ENCODE peak calls at places on chromosomes 1 and 21, in eight cellular contexts. D is epithelial cell of esophagus, N is fibroblast of lung, A is fibroblast of the aortic adventitia, Y is ovary, I is lower leg skin, W is colonic mucosa, Q is astrocyte of the cerebellum. L is an unnamed sample.

GRCh38 chr1:43344267-43344666 is 6.6 kb downstream of the MPL start:
- DNase-seq in D (no peak), N (no peak), A (no peak), Y (no peak), I (peak; percentile 20), W (no peak), Q (no peak), L (no peak)

GRCh38 chr1:94385354-94385947 is 32.7 kb upstream of the ABCD3 start:
- DNase-seq in D (no peak), N (no peak), A (no peak), Y (no peak), I (no peak), W (peak; percentile 37), Q (no peak), L (no peak)

GRCh38 chr1:155324717-155325595 is 4.3 kb downstream of the RUSC1 start:
- DNase-seq in D (peak; percentile 61), N (no peak), A (peak; percentile 24), Y (peak; percentile 57), I (peak; percentile 92), W (peak; percentile 80), Q (no peak), L (no peak)

GRCh38 chr21:35227774-35228173 is 178.7 kb upstream of the RUNX1 start:
- DNase-seq in D (no peak), N (no peak), A (no peak), Y (no peak), I (no peak), W (no peak), Q (no peak), L (no peak)

GRCh38 chr1:181239086-181239485 is 150.6 kb downstream of the IER5 start:
- DNase-seq in D (peak; percentile 22), N (no peak), A (no peak), Y (no peak), I (no peak), W (no peak), Q (no peak), L (no peak)

GRCh38 chr1:155064109-155064812 is 721 bp downstream of the EFNA4 start:
- DNase-seq in D (peak; percentile 36), N (no peak), A (peak; percentile 16), Y (no peak), I (no peak), W (peak; percentile 43), Q (no peak), L (no peak)

GRCh38 chr1:43304287-43304615 is 3.5 kb downstream of the TIE1 start:
- DNase-seq in D (no peak), N (no peak), A (no peak), Y (no peak), I (no peak), W (no peak), Q (no peak), L (no peak)

GRCh38 chr1:9341301-9341845 is 48.7 kb downstream of the SPSB1 start:
- DNase-seq in D (peak; percentile 25), N (no peak), A (no peak), Y (no peak), I (no peak), W (no peak), Q (no peak), L (no peak)

GRCh38 chr21:46057111-46057709 is 40.7 kb upstream of the COL6A2 start:
- DNase-seq in D (no peak), N (no peak), A (no peak), Y (peak; percentile 32), I (peak; percentile 85), W (no peak), Q (no peak), L (no peak)

GRCh38 chr1:212595787-212596714 is 12.5 kb upstream of the ATF3 start:
- DNase-seq in D (peak; percentile 98), N (peak; percentile 92), A (peak; percentile 86), Y (no peak), I (no peak), W (peak; percentile 48), Q (peak; percentile 93), L (peak; percentile 87)

GRCh38 chr1:206698011-206698410 is 13.3 kb downstream of the MAPKAPK2 start:
- DNase-seq in D (no peak), N (no peak), A (no peak), Y (no peak), I (no peak), W (no peak), Q (no peak), L (no peak)
- H3K4me3 ChIP-seq in D (no peak overlapping the region), N (no peak overlapping the region), A (no peak overlapping the region), Y (no peak overlapping the region), I (no peak overlapping the region), W (no peak overlapping the region), Q (no peak overlapping the region), L (no peak overlapping the region)

DNA sequence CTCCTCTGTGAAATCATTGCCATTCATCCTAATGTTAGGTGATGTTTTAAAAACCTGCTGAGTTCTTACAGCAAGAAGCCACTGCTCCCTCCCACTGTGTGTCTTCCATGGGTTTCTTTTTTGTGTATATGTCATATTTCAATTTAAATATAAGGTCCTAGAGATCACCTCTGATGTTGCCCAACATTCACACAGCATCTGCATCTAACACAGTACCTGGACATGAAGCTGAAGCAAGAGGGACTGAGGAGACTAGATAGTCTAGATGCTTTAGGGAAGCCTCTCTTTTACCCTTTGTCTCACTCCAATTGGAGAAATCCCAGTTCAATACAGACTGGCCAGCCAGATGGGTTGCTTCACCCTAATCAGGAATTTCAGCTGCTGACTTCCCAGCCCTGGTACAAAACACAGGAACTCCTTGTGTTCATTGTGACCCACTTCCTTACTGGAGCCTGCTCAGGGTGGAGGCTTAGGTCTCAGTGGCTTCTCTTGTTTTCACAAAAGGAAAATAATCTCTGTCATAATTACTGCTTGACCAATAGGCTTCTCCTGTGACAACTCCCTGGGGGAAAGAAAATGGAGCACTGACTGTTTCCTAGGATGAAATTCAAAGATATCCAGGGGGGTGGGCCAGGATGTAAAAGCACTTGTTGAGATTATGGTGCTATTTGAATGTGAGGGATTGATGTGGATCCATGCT is 17.3 kb downstream of the BTG2 start:
- DNase-seq in D (no peak), N (no peak), A (peak; percentile 67), Y (no peak), I (no peak), W (no peak), Q (no peak), L (no peak)
- H3K4me3 ChIP-seq in D (no peak overlapping the region), N (no peak overlapping the region), A (no peak overlapping the region), Y (no peak overlapping the region), I (no peak overlapping the region), W (no peak overlapping the region), Q (no peak overlapping the region), L (no peak overlapping the region)

GRCh38 chr1:177783052-177783451 is 186.8 kb downstream of the SEC16B start:
- DNase-seq in D (no peak), N (no peak), A (no peak), Y (no peak), I (no peak), W (no peak), Q (no peak), L (no peak)

GRCh38 chr1:177784394-177784793 is 185.5 kb downstream of the SEC16B start:
- DNase-seq in D (no peak), N (no peak), A (no peak), Y (no peak), I (no peak), W (no peak), Q (no peak), L (no peak)

GRCh38 chr1:177779325-177779965 is 190.4 kb downstream of the SEC16B start:
- DNase-seq in D (no peak), N (no peak), A (no peak), Y (no peak), I (no peak), W (no peak), Q (no peak), L (no peak)

GRCh38 chr1:177780096-177780700 is 189.7 kb downstream of the SEC16B start:
- DNase-seq in D (peak; percentile 77), N (peak; percentile 78), A (peak; percentile 75), Y (no peak), I (no peak), W (no peak), Q (peak; percentile 49), L (peak; percentile 11)
- H3K4me3 ChIP-seq in D (no peak overlapping the region), N (no peak overlapping the region), A (no peak overlapping the region), Y (no peak overlapping the region), I (no peak overlapping the region), W (no peak overlapping the region), Q (no peak overlapping the region), L (no peak overlapping the region)

DNA sequence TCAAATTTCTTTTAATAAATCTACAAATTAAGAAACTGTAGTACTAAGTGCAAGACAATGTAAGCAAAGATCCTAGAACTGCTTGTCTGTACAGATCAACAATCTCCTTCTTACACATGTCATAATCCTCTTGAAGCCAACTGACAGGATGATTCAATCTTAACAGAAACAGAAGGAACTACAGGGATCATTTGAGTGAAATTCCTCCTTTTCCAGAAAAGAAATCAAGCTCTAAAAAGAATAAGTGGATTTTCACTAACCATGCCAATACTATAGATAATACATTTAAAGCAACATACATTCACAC is 53.2 kb downstream of the RAB3GAP2 start:
- DNase-seq in D (peak; percentile 37), N (no peak), A (no peak), Y (no peak), I (no peak), W (no peak), Q (no peak), L (no peak)
- H3K4me3 ChIP-seq in D (no peak overlapping the region), N (no peak overlapping the region), A (no peak overlapping the region), Y (no peak overlapping the region), I (no peak overlapping the region), W (no peak overlapping the region), Q (no peak overlapping the region), L (no peak overlapping the region)

DNA sequence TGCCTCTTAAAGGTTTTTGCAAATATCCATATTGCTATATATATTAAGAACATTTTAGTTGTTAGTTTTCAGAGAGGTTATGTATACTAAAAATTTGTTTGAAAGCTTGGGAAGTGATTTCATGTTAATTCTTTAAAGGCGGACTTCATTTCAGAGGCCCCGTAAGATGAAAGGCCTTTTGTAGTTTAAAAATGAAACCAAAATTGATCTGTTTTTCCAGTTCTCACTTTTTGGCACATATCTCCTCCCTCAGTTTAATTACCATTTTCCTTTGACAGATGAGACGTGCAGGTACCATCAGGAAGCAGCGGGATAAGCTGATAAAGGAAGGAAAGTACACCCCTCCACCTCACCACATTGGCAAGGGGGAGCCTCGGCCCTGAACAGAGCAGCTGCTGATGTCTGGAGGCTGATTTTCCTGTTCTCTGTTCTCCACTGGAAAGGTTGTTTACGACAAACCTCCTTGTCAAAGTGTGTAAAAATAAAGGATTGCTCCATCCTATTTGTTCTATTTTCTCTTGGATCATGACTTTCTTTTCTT is 8.0 kb downstream of the NDUFS5 start:
- DNase-seq in D (no peak), N (no peak), A (no peak), Y (no peak), I (no peak), W (no peak), Q (no peak), L (no peak)
- H3K4me3 ChIP-seq in D (no peak overlapping the region), N (no peak overlapping the region), A (no peak overlapping the region), Y (no peak overlapping the region), I (no peak overlapping the region), W (no peak overlapping the region), Q (no peak overlapping the region), L (no peak overlapping the region)